ENCODE peak calls at places on chromosomes 4 and X, in eight cellular contexts. P, S, C, A, D, K, E and H are unnamed samples. For H3K4me1, the result is how much of the 10 kb centered on the place peaks cover.

GRCh38 chr4:98006814-98007412 is 136.4 kb downstream of the STPG2 start:
- DNase-seq in P (no peak), S (no peak), C (no peak), A (no peak), D (no peak), K (no peak), E (no peak), H (no peak)

GRCh38 chr4:6092131-6092530 is 73.9 kb upstream of the C4orf50 start:
- DNase-seq in P (no peak), S (no peak), C (no peak), A (no peak), D (no peak), K (peak), E (peak), H (no peak)

GRCh38 chr4:149914521-149915115 is 99.0 kb upstream of the IQCM start:
- DNase-seq in P (no peak), S (no peak), C (peak), A (no peak), D (no peak), K (no peak), E (no peak), H (no peak)

GRCh38 chr4:94545296-94545695 is 93.6 kb downstream of the PDLIM5 start:
- DNase-seq in P (no peak), S (no peak), C (peak), A (no peak), D (no peak), K (no peak), E (no peak), H (no peak)

GRCh38 chr4:120005091-120005490 is 61.6 kb downstream of the MAD2L1 start:
- DNase-seq in P (no peak), S (no peak), C (no peak), A (no peak), D (no peak), K (no peak), E (no peak), H (no peak)

GRCh38 chr4:83629945-83630684 is 94.2 kb downstream of the GPAT3 start:
- DNase-seq in P (no peak), S (no peak), C (no peak), A (no peak), D (peak), K (peak), E (no peak), H (no peak)

GRCh38 chr4:112889619-112890294 is 159.7 kb upstream of the ANK2 start:
- DNase-seq in P (no peak), S (no peak), C (no peak), A (no peak), D (no peak), K (no peak), E (no peak), H (no peak)

GRCh38 chr4:67035501-67035900 is 509.8 kb downstream of the CENPC start:
- DNase-seq in P (no peak), S (no peak), C (peak), A (no peak), D (no peak), K (no peak), E (no peak), H (no peak)

GRCh38 chr4:48642421-48643144 is 137.5 kb downstream of the FRYL start:
- DNase-seq in P (no peak), S (no peak), C (no peak), A (no peak), D (no peak), K (no peak), E (no peak), H (no peak)

GRCh38 chrX:10676239-10676971 is 56.0 kb upstream of the MID1 start:
- DNase-seq in P (no peak), S (no peak), C (no peak), A (no peak), D (no peak), K (no peak), E (no peak), H (no peak)

GRCh38 chrX:50081282-50081955 is 119.4 kb downstream of the AKAP4 start:
- DNase-seq in P (no peak), S (no peak), C (peak), A (peak), D (peak), K (no peak), E (no peak), H (peak)

GRCh38 chr4:7854697-7855370 is 84.8 kb downstream of the AFAP1 start:
- DNase-seq in P (no peak), S (no peak), C (no peak), A (no peak), D (no peak), K (peak), E (no peak), H (no peak)

GRCh38 chr4:74123065-74123728 is 24.2 kb upstream of the CXCL2 start:
- DNase-seq in P (no peak), S (no peak), C (peak), A (no peak), D (no peak), K (no peak), E (no peak), H (no peak)

GRCh38 chrX:149510386-149510785 is 5.3 kb upstream of the IDS start:
- DNase-seq in P (no peak), S (no peak), C (no peak), A (no peak), D (no peak), K (no peak), E (no peak), H (no peak)

GRCh38 chr4:76699911-76700310 is 198.0 kb downstream of the SOWAHB start:
- DNase-seq in P (no peak), S (no peak), C (no peak), A (no peak), D (no peak), K (no peak), E (no peak), H (no peak)

GRCh38 chr4:187064033-187064432 is 340.4 kb upstream of the FAT1 start:
- DNase-seq in P (no peak), S (no peak), C (no peak), A (no peak), D (no peak), K (no peak), E (no peak), H (no peak)

GRCh38 chr4:8607603-8608481 is 15.3 kb downstream of the CPZ start:
- DNase-seq in P (no peak), S (no peak), C (no peak), A (peak), D (peak), K (no peak), E (no peak), H (no peak)

GRCh38 chr4:871484-871883 is 45.6 kb upstream of the CPLX1 start:
- DNase-seq in P (no peak), S (no peak), C (no peak), A (no peak), D (no peak), K (no peak), E (no peak), H (peak)

GRCh38 chrX:9586992-9587392 is 122.1 kb downstream of the TBL1X start:
- DNase-seq in P (no peak), S (no peak), C (no peak), A (no peak), D (no peak), K (no peak), E (no peak), H (no peak)

GRCh38 chr4:878796-879729 is 53.1 kb downstream of the GAK start:
- DNase-seq in P (no peak), S (no peak), C (no peak), A (no peak), D (no peak), K (no peak), E (no peak), H (no peak)

GRCh38 chr4:8163436-8164193 is 5.0 kb upstream of the ABLIM2 start:
- DNase-seq in P (no peak), S (no peak), C (no peak), A (no peak), D (no peak), K (no peak), E (no peak), H (no peak)

GRCh38 chr4:67912051-67912450 is 28.2 kb upstream of the TMPRSS11D start:
- DNase-seq in P (no peak), S (no peak), C (no peak), A (no peak), D (no peak), K (no peak), E (no peak), H (no peak)

GRCh38 chrX:41923925-41924693 is 755 bp upstream of the CASK start:
- DNase-seq in P (no peak), S (no peak), C (peak), A (no peak), D (peak), K (no peak), E (no peak), H (peak)
- H3K4me1 ChIP-seq in P (under half), S (under half), C (under half), A (under half), D (under half), K (under half), E (under half), H (under half)

GRCh38 chr4:121189811-121190210 is 25.7 kb upstream of the TNIP3 start:
- DNase-seq in P (no peak), S (no peak), C (no peak), A (no peak), D (no peak), K (no peak), E (no peak), H (no peak)
- TF ChIP-seq POLR2A in P (no peak), S (no peak), C (no peak), A (no peak), D (no peak), K (no peak), E (no peak), H (no peak)

GRCh38 chr4:139817657-139818452 is 152.2 kb downstream of the MGST2 start:
- DNase-seq in P (no peak), S (no peak), C (no peak), A (peak), D (no peak), K (no peak), E (no peak), H (no peak)

GRCh38 chr4:139819082-139819481 is 153.5 kb downstream of the MGST2 start:
- DNase-seq in P (peak), S (no peak), C (no peak), A (no peak), D (no peak), K (no peak), E (no peak), H (no peak)

GRCh38 chr4:139816856-139817255 is 151.2 kb downstream of the MGST2 start:
- DNase-seq in P (peak), S (no peak), C (peak), A (no peak), D (no peak), K (no peak), E (no peak), H (no peak)

GRCh38 chr4:139814285-139815015 is 148.8 kb downstream of the MGST2 start:
- DNase-seq in P (no peak), S (no peak), C (no peak), A (no peak), D (no peak), K (no peak), E (no peak), H (no peak)

DNA sequence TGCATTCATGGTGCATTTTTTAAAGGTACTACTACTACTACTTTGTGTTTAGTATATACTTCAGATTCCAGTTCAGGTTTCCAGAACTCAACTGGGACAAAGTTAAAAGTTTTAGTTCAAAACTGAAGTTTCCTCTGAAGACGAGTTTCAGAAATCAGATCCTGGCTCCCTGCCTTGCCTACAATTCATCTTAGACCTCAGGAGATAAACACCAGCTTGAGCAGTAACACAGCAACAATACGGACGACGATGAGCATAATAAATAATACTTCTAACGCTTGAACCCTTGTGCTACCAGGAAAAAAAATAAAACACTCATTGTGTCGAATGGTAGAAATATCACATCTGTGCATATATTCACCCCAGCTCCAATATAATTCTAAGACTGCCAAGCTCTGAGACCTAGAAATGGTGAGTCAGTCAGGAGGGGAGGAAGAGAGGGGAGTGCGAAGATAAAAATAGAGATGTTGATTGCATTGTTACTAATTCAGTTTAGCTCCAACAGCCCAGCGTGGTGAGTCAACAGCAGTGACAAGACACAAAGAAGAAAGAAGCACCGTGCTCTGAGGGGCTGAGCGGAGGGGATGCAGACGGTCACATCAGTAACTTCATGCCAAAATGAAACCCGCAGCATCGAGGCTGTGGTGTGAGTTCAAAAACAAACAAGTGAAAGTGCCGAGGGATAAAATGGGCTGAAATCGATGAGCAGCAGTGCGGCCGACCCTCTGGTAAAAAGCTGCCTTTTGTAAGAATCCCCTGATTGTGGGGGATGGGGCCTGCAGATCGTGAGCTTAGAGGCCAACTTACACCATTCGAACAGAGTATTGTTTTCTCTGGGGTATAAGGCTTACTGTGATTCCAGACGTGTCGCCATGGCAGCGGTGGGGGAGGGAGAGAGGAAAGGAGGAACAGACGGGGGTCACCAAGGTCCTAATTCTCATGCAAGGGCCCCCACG is 150.3 kb downstream of the MGST2 start:
- DNase-seq in P (no peak), S (no peak), C (peak), A (peak), D (no peak), K (peak), E (no peak), H (peak)
- TF ChIP-seq EP300 in P (no peak), S (peak), C (no peak), A (no peak), D (no peak), K (no peak), E (no peak), H (no peak)

GRCh38 chr4:10107111-10108091 is 9.2 kb downstream of the WDR1 start:
- DNase-seq in P (no peak), S (no peak), C (no peak), A (peak), D (no peak), K (peak), E (no peak), H (no peak)
- H3K4me1 ChIP-seq in P (half or more), S (half or more), C (half or more), A (under half), D (half or more), K (half or more), E (half or more), H (half or more)